ENCODE peak calls at places on chromosomes 4 and X, in seven cellular contexts. One of them, this sample, is unnamed. For H3K9me3, the result is how much of the 10 kb centered on the place peaks cover.

GRCh38 chr4:3257691-3258482 is 8.9 kb downstream of the MSANTD1 start:
- DNase-seq in SJSA1: peak
- DNase-seq in body of pancreas: no peak
- DNase-seq in neuronal stem cell: no peak
- DNase-seq in heart right ventricle: peak
- DNase-seq in endodermal cell: no peak
- DNase-seq in stomach: peak
- DNase-seq in this sample: peak

GRCh38 chrX:100413231-100413630 is 3.2 kb upstream of the PCDH19 start:
- DNase-seq in endodermal cell: peak
- DNase-seq in heart right ventricle: no peak
- DNase-seq in body of pancreas: peak
- DNase-seq in neuronal stem cell: no peak
- DNase-seq in stomach: peak
- DNase-seq in SJSA1: no peak
- DNase-seq in this sample: no peak

GRCh38 chrX:112190646-112191045 is 108.1 kb upstream of the TRPC5 start:
- DNase-seq in stomach: no peak
- DNase-seq in body of pancreas: no peak
- DNase-seq in SJSA1: no peak
- DNase-seq in heart right ventricle: no peak
- DNase-seq in neuronal stem cell: no peak
- DNase-seq in endodermal cell: no peak
- DNase-seq in this sample: no peak

GRCh38 chr4:1485280-1485679 is 79.0 kb upstream of the NKX1-1 start:
- DNase-seq in neuronal stem cell: no peak
- DNase-seq in endodermal cell: no peak
- DNase-seq in stomach: no peak
- DNase-seq in heart right ventricle: no peak
- DNase-seq in body of pancreas: no peak
- DNase-seq in SJSA1: no peak
- DNase-seq in this sample: no peak

GRCh38 chrX:23554304-23554703 is 113.0 kb upstream of the PRDX4 start:
- DNase-seq in heart right ventricle: no peak
- DNase-seq in body of pancreas: peak
- DNase-seq in neuronal stem cell: peak
- DNase-seq in stomach: no peak
- DNase-seq in SJSA1: no peak
- DNase-seq in endodermal cell: no peak
- DNase-seq in this sample: no peak

GRCh38 chr4:108922191-108922590 is 159.3 kb upstream of the ETNPPL start:
- DNase-seq in endodermal cell: no peak
- DNase-seq in heart right ventricle: no peak
- DNase-seq in stomach: no peak
- DNase-seq in SJSA1: no peak
- DNase-seq in neuronal stem cell: no peak
- DNase-seq in body of pancreas: no peak
- DNase-seq in this sample: no peak

GRCh38 chrX:119398974-119399771 is at the start of gene SLC25A43:
- DNase-seq in SJSA1: peak
- DNase-seq in body of pancreas: peak
- DNase-seq in neuronal stem cell: no peak
- DNase-seq in stomach: peak
- DNase-seq in heart right ventricle: peak
- DNase-seq in endodermal cell: peak
- DNase-seq in this sample: peak

GRCh38 chr4:101169044-101170014 is 178.0 kb downstream of the PPP3CA start:
- DNase-seq in stomach: peak
- DNase-seq in neuronal stem cell: peak
- DNase-seq in heart right ventricle: no peak
- DNase-seq in SJSA1: peak
- DNase-seq in endodermal cell: peak
- DNase-seq in body of pancreas: peak
- DNase-seq in this sample: no peak

GRCh38 chr4:64539234-64539849 is 130.1 kb upstream of the TECRL start:
- DNase-seq in SJSA1: no peak
- DNase-seq in heart right ventricle: no peak
- DNase-seq in body of pancreas: peak
- DNase-seq in neuronal stem cell: peak
- DNase-seq in endodermal cell: peak
- DNase-seq in stomach: peak
- DNase-seq in this sample: no peak

DNA sequence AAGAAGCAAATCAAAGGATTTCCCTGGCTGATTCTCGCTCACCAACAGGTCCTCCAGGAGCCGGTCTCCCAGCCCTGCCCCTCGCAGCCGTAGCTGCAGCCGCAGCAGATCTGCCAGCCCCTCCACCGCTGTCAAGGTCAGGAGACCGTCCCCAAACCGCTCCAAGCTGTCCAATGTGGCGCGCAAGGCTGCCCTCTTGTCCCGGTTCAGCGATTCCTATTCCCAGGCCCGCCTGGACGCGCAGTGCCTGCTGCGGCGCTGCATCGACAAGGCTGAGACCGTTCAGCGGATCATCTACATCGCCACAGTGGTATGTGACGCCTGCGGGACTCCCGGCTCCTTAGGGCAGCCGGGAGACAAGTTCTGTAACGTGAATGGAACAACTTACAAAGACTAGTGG is 25.6 kb downstream of the SPATA18 start:
- DNase-seq in heart right ventricle: peak
- DNase-seq in endodermal cell: peak
- DNase-seq in neuronal stem cell: peak
- DNase-seq in body of pancreas: no peak
- DNase-seq in SJSA1: no peak
- DNase-seq in stomach: no peak
- DNase-seq in this sample: no peak
- H3K4me3 ChIP-seq in heart right ventricle: peak
- H3K4me3 ChIP-seq in endodermal cell: peak
- H3K4me3 ChIP-seq in neuronal stem cell: peak
- H3K4me3 ChIP-seq in body of pancreas: no peak
- H3K4me3 ChIP-seq in SJSA1: no peak
- H3K4me3 ChIP-seq in stomach: peak
- H3K4me3 ChIP-seq in this sample: no peak

DNA sequence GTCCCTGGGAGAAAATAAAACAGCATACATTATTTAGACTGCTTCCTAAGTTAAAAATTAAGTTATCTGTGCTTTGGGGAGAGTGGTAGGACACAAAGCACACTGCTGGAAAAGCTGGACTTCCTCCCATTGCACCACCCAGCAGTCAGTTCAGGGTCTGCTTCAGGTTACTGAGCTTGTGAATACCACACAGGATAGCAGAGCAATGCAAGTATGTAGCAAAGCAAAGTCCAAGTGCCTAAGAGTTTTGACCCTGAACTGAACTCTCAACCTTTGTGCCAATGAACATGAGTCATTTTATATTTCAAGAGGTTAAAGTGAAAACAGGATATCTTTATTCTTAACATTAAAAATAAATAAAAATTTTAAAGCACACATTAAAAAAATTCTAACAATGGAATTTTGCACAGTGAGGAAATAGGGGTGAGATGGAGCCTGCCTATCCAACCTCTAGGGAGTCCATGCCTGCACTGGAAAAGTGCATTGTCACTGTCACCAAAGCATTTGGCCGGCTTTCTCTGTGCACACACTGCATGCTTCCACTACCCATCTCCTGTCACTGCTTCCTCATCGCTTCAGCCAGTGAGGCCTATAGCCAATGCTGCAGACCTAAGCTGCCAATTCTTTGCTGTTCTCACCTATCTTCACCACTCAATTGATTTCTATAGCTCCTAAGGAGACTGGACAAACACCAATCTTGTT is 50.9 kb downstream of the ABCG2 start:
- DNase-seq in neuronal stem cell: no peak
- DNase-seq in endodermal cell: no peak
- DNase-seq in SJSA1: no peak
- DNase-seq in heart right ventricle: no peak
- DNase-seq in stomach: no peak
- DNase-seq in body of pancreas: peak
- DNase-seq in this sample: no peak
- H3K9me3 ChIP-seq in neuronal stem cell: under half
- H3K9me3 ChIP-seq in endodermal cell: under half
- H3K9me3 ChIP-seq in SJSA1: under half
- H3K9me3 ChIP-seq in heart right ventricle: under half
- H3K9me3 ChIP-seq in stomach: under half
- H3K9me3 ChIP-seq in body of pancreas: under half
- H3K9me3 ChIP-seq in this sample: under half

GRCh38 chr4:123506311-123506685 is 109.7 kb downstream of the SPRY1 start:
- DNase-seq in stomach: no peak
- DNase-seq in SJSA1: no peak
- DNase-seq in endodermal cell: peak
- DNase-seq in heart right ventricle: no peak
- DNase-seq in neuronal stem cell: no peak
- DNase-seq in body of pancreas: no peak
- DNase-seq in this sample: no peak
- H3K27ac ChIP-seq in stomach: peak
- H3K27ac ChIP-seq in SJSA1: no peak
- H3K27ac ChIP-seq in endodermal cell: peak
- H3K27ac ChIP-seq in heart right ventricle: no peak
- H3K27ac ChIP-seq in neuronal stem cell: no peak
- H3K27ac ChIP-seq in body of pancreas: no peak
- H3K27ac ChIP-seq in this sample: peak

GRCh38 chrX:13000311-13000811 is 25.5 kb downstream of the TMSB4X start:
- DNase-seq in heart right ventricle: no peak
- DNase-seq in endodermal cell: no peak
- DNase-seq in neuronal stem cell: no peak
- DNase-seq in body of pancreas: no peak
- DNase-seq in stomach: no peak
- DNase-seq in SJSA1: no peak
- DNase-seq in this sample: no peak
- H3K4me3 ChIP-seq in heart right ventricle: no peak
- H3K4me3 ChIP-seq in endodermal cell: no peak
- H3K4me3 ChIP-seq in neuronal stem cell: no peak
- H3K4me3 ChIP-seq in body of pancreas: no peak
- H3K4me3 ChIP-seq in stomach: no peak
- H3K4me3 ChIP-seq in SJSA1: no peak
- H3K4me3 ChIP-seq in this sample: no peak